ENCODE peak calls at places on chromosomes 13 and 19, in five cellular contexts. V, Q, B, I and E are unnamed samples.

GRCh38 chr19:49564616-49565045 is 15.7 kb downstream of the NOSIP start:
- DNase-seq in V (no peak), Q (no peak), B (no peak), I (no peak), E (no peak)

GRCh38 chr19:9008667-9009066 is 1.5 kb downstream of the MUC16 start:
- DNase-seq in V (no peak), Q (no peak), B (no peak), I (no peak), E (no peak)

GRCh38 chr13:72174549-72174948 is 307.5 kb upstream of the DACH1 start:
- DNase-seq in V (no peak), Q (peak), B (no peak), I (no peak), E (no peak)

GRCh38 chr19:6769006-6769637 is 1.9 kb upstream of the SH2D3A start:
- DNase-seq in V (no peak), Q (peak), B (no peak), I (no peak), E (no peak)

GRCh38 chr13:74771964-74772363 is 637.8 kb upstream of the KLF12 start:
- DNase-seq in V (no peak), Q (peak), B (no peak), I (no peak), E (peak)

GRCh38 chr13:52356327-52356726 is 49.6 kb downstream of the THSD1 start:
- DNase-seq in V (no peak), Q (peak), B (no peak), I (no peak), E (peak)

GRCh38 chr13:21672811-21673591 is 2.1 kb downstream of the FGF9 start:
- DNase-seq in V (no peak), Q (no peak), B (no peak), I (no peak), E (no peak)

GRCh38 chr13:111359237-111359915 is 38.9 kb downstream of the TEX29 start:
- DNase-seq in V (peak), Q (peak), B (no peak), I (no peak), E (no peak)

GRCh38 chr19:28961772-28962500 is 251.0 kb downstream of the UQCRFS1 start:
- DNase-seq in V (peak), Q (peak), B (no peak), I (no peak), E (peak)

GRCh38 chr13:109627649-109628048 is 158.7 kb downstream of the IRS2 start:
- DNase-seq in V (no peak), Q (no peak), B (no peak), I (no peak), E (no peak)

GRCh38 chr13:110869231-110869804 is 45.6 kb downstream of the ANKRD10 start:
- DNase-seq in V (no peak), Q (no peak), B (no peak), I (no peak), E (no peak)

GRCh38 chr13:43058318-43058674 is 34.9 kb downstream of the DNAJC15 start:
- DNase-seq in V (peak), Q (peak), B (no peak), I (no peak), E (no peak)

GRCh38 chr13:50320297-50320862 is 305.1 kb downstream of the KCNRG start:
- DNase-seq in V (no peak), Q (peak), B (no peak), I (peak), E (peak)

GRCh38 chr13:32443111-32443510 is 15.2 kb upstream of the N4BP2L1 start:
- DNase-seq in V (no peak), Q (peak), B (no peak), I (peak), E (no peak)

GRCh38 chr19:38773469-38774177 is at the start of gene LGALS7:
- DNase-seq in V (no peak), Q (no peak), B (no peak), I (no peak), E (no peak)

GRCh38 chr19:58562126-58563033 is 4.0 kb upstream of the UBE2M start:
- DNase-seq in V (no peak), Q (peak), B (no peak), I (peak), E (no peak)

GRCh38 chr13:93248627-93249047 is 22.0 kb downstream of the GPC6 start:
- DNase-seq in V (no peak), Q (no peak), B (peak), I (no peak), E (peak)

GRCh38 chr13:79915386-79915785 is 425.5 kb downstream of the SPRY2 start:
- DNase-seq in V (no peak), Q (no peak), B (no peak), I (no peak), E (no peak)

GRCh38 chr19:55549500-55550320 is 4.4 kb upstream of the SBK3 start:
- DNase-seq in V (peak), Q (peak), B (peak), I (peak), E (peak)

GRCh38 chr13:113342820-113343691 is 20.9 kb downstream of the GRTP1 start:
- DNase-seq in V (no peak), Q (no peak), B (no peak), I (no peak), E (no peak)

GRCh38 chr13:86830046-86830445 is 841.1 kb upstream of the SLITRK5 start:
- DNase-seq in V (no peak), Q (peak), B (no peak), I (no peak), E (no peak)

GRCh38 chr13:35744566-35745203 is 268.2 kb upstream of the MAB21L1 start:
- DNase-seq in V (no peak), Q (no peak), B (no peak), I (no peak), E (no peak)

GRCh38 chr19:4115050-4115817 is 8.7 kb downstream of the MAP2K2 start:
- DNase-seq in V (no peak), Q (no peak), B (no peak), I (no peak), E (no peak)

GRCh38 chr19:46211201-46211881 is 18.2 kb upstream of the IGFL1 start:
- DNase-seq in V (no peak), Q (no peak), B (no peak), I (peak), E (peak)

GRCh38 chr13:87798536-87798935 is 127.4 kb downstream of the SLITRK5 start:
- DNase-seq in V (no peak), Q (no peak), B (no peak), I (no peak), E (no peak)

GRCh38 chr19:42555317-42555716 is 27.0 kb upstream of the CEACAM1 start:
- DNase-seq in V (no peak), Q (no peak), B (no peak), I (no peak), E (no peak)

GRCh38 chr13:65724261-65724660 is 1505.9 kb downstream of the PCDH9 start:
- DNase-seq in V (no peak), Q (peak), B (no peak), I (no peak), E (no peak)

GRCh38 chr19:5339950-5340636 is 519 bp downstream of the PTPRS start:
- DNase-seq in V (no peak), Q (no peak), B (peak), I (peak), E (no peak)

GRCh38 chr19:46520616-46521015 is 24.9 kb upstream of the PNMA8B start:
- DNase-seq in V (no peak), Q (no peak), B (no peak), I (no peak), E (no peak)